ENCODE peak calls at places on chromosomes 5 and 9, in nine cellular contexts. Y is thoracic aorta, S is prostate gland, F is dorsolateral prefrontal cortex, A is adrenal gland, E is coronary artery, L is hepatocyte, X is kidney, N is HCT116. D is an unnamed sample.

GRCh38 chr5:121867403-121867802 is 15.7 kb downstream of the FTMT start:
- DNase-seq in Y (no peak), S (no peak), F (no peak), A (no peak), E (no peak), L (no peak), X (no peak), N (no peak), D (no peak)

GRCh38 chr9:123453058-123453667 is 97.2 kb downstream of the CRB2 start:
- DNase-seq in Y (no peak), S (no peak), F (peak; percentile 27), A (no peak), E (peak; percentile 45), L (no peak), X (peak; percentile 2), N (no peak), D (no peak)

GRCh38 chr5:135491552-135492318 is 39.6 kb upstream of the TIFAB start:
- DNase-seq in Y (no peak), S (no peak), F (no peak), A (no peak), E (no peak), L (peak; percentile 63), X (no peak), N (no peak), D (peak; percentile 98)

GRCh38 chr9:93207326-93207814 is 23.4 kb downstream of the WNK2 start:
- DNase-seq in Y (no peak), S (no peak), F (peak; percentile 70), A (no peak), E (no peak), L (no peak), X (peak; percentile 83), N (no peak), D (no peak)

GRCh38 chr5:133807348-133807747 is 161.1 kb downstream of the C5orf15 start:
- DNase-seq in Y (no peak), S (no peak), F (no peak), A (no peak), E (no peak), L (no peak), X (no peak), N (no peak), D (no peak)

GRCh38 chr9:76756273-76756650 is 8.0 kb upstream of the PCA3 start:
- DNase-seq in Y (no peak), S (peak; percentile 6), F (peak; percentile 65), A (no peak), E (no peak), L (peak; percentile 50), X (peak; percentile 77), N (no peak), D (peak; percentile 15)

GRCh38 chr5:167899490-167899889 is 392.0 kb upstream of the WWC1 start:
- DNase-seq in Y (no peak), S (no peak), F (no peak), A (no peak), E (no peak), L (no peak), X (no peak), N (no peak), D (peak; percentile 48)

GRCh38 chr9:1458503-1458902 is 408.3 kb downstream of the DMRT2 start:
- DNase-seq in Y (no peak), S (no peak), F (no peak), A (no peak), E (no peak), L (no peak), X (no peak), N (peak; percentile 7), D (peak; percentile 81)

GRCh38 chr9:72978724-72979123 is 25.9 kb upstream of the ALDH1A1 start:
- DNase-seq in Y (no peak), S (peak; percentile 35), F (no peak), A (no peak), E (no peak), L (no peak), X (no peak), N (no peak), D (peak; percentile 55)

GRCh38 chr9:80948876-80949275 is 740.5 kb downstream of the TLE1 start:
- DNase-seq in Y (no peak), S (no peak), F (no peak), A (no peak), E (no peak), L (no peak), X (no peak), N (no peak), D (no peak)

GRCh38 chr9:98989036-98990000 is 45.6 kb downstream of the COL15A1 start:
- DNase-seq in Y (peak; percentile 92), S (no peak), F (no peak), A (peak; percentile 82), E (peak; percentile 98), L (peak; percentile 71), X (peak; percentile 89), N (peak; percentile 40), D (peak; percentile 51)

GRCh38 chr9:22053178-22053577 is 44.1 kb upstream of the CDKN2B start:
- DNase-seq in Y (no peak), S (no peak), F (no peak), A (no peak), E (no peak), L (no peak), X (no peak), N (no peak), D (no peak)

GRCh38 chr9:96015876-96016686 is 140.6 kb downstream of the ERCC6L2 start:
- DNase-seq in Y (no peak), S (no peak), F (no peak), A (no peak), E (no peak), L (no peak), X (no peak), N (no peak), D (no peak)

GRCh38 chr5:117454716-117455212 is 880.1 kb upstream of the SEMA6A start:
- DNase-seq in Y (no peak), S (peak; percentile 25), F (no peak), A (peak; percentile 49), E (no peak), L (peak; percentile 60), X (peak; percentile 59), N (peak; percentile 62), D (peak; percentile 45)

GRCh38 chr9:85511746-85512145 is 230.0 kb downstream of the AGTPBP1 start:
- DNase-seq in Y (no peak), S (no peak), F (no peak), A (no peak), E (no peak), L (no peak), X (no peak), N (no peak), D (no peak)

GRCh38 chr9:7760014-7760415 is 39.6 kb downstream of the DMAC1 start:
- DNase-seq in Y (no peak), S (no peak), F (no peak), A (no peak), E (peak; percentile 70), L (peak; percentile 6), X (peak; percentile 29), N (no peak), D (no peak)

GRCh38 chr5:24598926-24599325 is 45.9 kb downstream of the CDH10 start:
- DNase-seq in Y (no peak), S (no peak), F (no peak), A (no peak), E (no peak), L (no peak), X (no peak), N (no peak), D (no peak)

GRCh38 chr9:90815183-90815943 is 13.7 kb downstream of the SYK start:
- DNase-seq in Y (no peak), S (no peak), F (no peak), A (no peak), E (no peak), L (no peak), X (no peak), N (no peak), D (no peak)

GRCh38 chr5:139646912-139647391 is 1.2 kb upstream of the CXXC5 start:
- DNase-seq in Y (no peak), S (no peak), F (peak; percentile 50), A (peak; percentile 47), E (peak; percentile 74), L (peak; percentile 54), X (peak; percentile 78), N (no peak), D (no peak)

GRCh38 chr5:173974688-173975239 is 14.2 kb upstream of the C5orf47 start:
- DNase-seq in Y (no peak), S (no peak), F (no peak), A (no peak), E (no peak), L (peak; percentile 55), X (no peak), N (no peak), D (no peak)

GRCh38 chr9:121454972-121455371 is 44.7 kb downstream of the GGTA1 start:
- DNase-seq in Y (no peak), S (no peak), F (no peak), A (no peak), E (no peak), L (no peak), X (no peak), N (no peak), D (no peak)

GRCh38 chr5:159022178-159022556 is 77.5 kb downstream of the EBF1 start:
- DNase-seq in Y (peak; percentile 21), S (no peak), F (no peak), A (peak; percentile 52), E (no peak), L (peak; percentile 26), X (peak; percentile 88), N (no peak), D (no peak)

DNA sequence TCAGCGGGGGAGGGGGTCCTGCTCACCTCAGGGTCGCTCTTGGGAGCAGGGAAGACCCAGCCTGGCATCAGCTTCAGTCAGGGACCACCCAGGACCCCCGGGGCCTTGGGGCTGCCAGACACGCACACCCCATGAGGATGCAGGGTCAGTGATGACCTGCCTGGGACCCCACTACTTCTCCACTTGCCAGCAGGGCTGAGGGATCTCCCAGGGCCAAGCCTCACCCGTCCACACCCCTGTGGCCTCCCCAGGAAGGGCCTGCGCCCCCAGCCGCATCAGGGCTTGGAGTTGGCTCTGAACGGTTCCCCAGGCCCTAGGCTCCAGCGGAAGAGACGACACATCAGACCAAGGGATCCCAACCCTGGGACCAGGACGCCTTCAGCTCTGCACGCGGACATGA is 33.7 kb downstream of the SLC12A7 start:
- DNase-seq in Y (no peak), S (no peak), F (no peak), A (no peak), E (no peak), L (no peak), X (no peak), N (no peak), D (no peak)
- H3K27ac ChIP-seq in Y (no peak overlapping the region), S (no peak overlapping the region), F (no peak overlapping the region), A (no peak overlapping the region), E (no peak overlapping the region), L (no peak overlapping the region), X (no peak overlapping the region), N (no peak overlapping the region), D (no peak overlapping the region)

GRCh38 chr9:86639899-86640379 is 285.7 kb upstream of the TUT7 start:
- DNase-seq in Y (no peak), S (peak; percentile 11), F (no peak), A (no peak), E (no peak), L (peak; percentile 45), X (no peak), N (no peak), D (no peak)
- TF ChIP-seq CTCF in Y (no peak), S (no peak), F (no peak), A (no peak), E (no peak), L (no peak), X (peak; percentile 3), N (peak; percentile 36), D (no peak)

GRCh38 chr9:110146371-110146770 is 61.6 kb downstream of the C9orf152 start:
- DNase-seq in Y (no peak), S (no peak), F (no peak), A (no peak), E (no peak), L (no peak), X (no peak), N (no peak), D (no peak)
- H3K27ac ChIP-seq in Y (no peak overlapping the region), S (no peak overlapping the region), F (no peak overlapping the region), A (no peak overlapping the region), E (no peak overlapping the region), L (no peak overlapping the region), X (no peak overlapping the region), N (no peak overlapping the region), D (no peak overlapping the region)

GRCh38 chr5:10838038-10838437 is 77.0 kb upstream of the DAP start:
- DNase-seq in Y (no peak), S (no peak), F (no peak), A (no peak), E (no peak), L (no peak), X (no peak), N (no peak), D (no peak)
- TF ChIP-seq CTCF in Y (no peak), S (no peak), F (no peak), A (no peak), E (no peak), L (no peak), X (no peak), N (no peak), D (no peak)